ENCODE peak calls at places on chromosomes 13 and 19, in eight cellular contexts. P is tibial nerve, A is heart left ventricle, Q is A549, U is IMR-90, X is thyroid gland, Y is suprapubic skin, N is testis. J is an unnamed sample.

GRCh38 chr13:45393941-45394570 is 24.1 kb downstream of the SLC25A30 start:
- DNase-seq in P (no peak), A (peak; percentile 43), Q (peak; percentile 58), U (peak; percentile 54), X (peak; percentile 65), Y (no peak), N (peak; percentile 48), J (peak; percentile 54)

GRCh38 chr19:18433735-18434398 is 4.1 kb downstream of the ISYNA1 start:
- DNase-seq in P (no peak), A (no peak), Q (no peak), U (no peak), X (peak; percentile 33), Y (no peak), N (no peak), J (no peak)

GRCh38 chr13:111970501-111971155 is 96.3 kb upstream of the SOX1 start:
- DNase-seq in P (no peak), A (no peak), Q (no peak), U (no peak), X (no peak), Y (no peak), N (no peak), J (no peak)

GRCh38 chr19:11421607-11422098 is 2.5 kb upstream of the RGL3 start:
- DNase-seq in P (no peak), A (peak; percentile 38), Q (no peak), U (no peak), X (peak; percentile 32), Y (no peak), N (peak; percentile 61), J (peak; percentile 28)

GRCh38 chr13:110106726-110107125 is 200.2 kb downstream of the COL4A1 start:
- DNase-seq in P (no peak), A (peak; percentile 58), Q (no peak), U (no peak), X (peak; percentile 91), Y (peak; percentile 68), N (peak; percentile 64), J (no peak)

GRCh38 chr19:7637374-7638256 is 705 bp downstream of the STXBP2 start:
- DNase-seq in P (no peak), A (no peak), Q (peak; percentile 25), U (no peak), X (peak; percentile 39), Y (no peak), N (peak; percentile 78), J (peak; percentile 55)

GRCh38 chr19:32287811-32288227 is 57.6 kb upstream of the ZNF507 start:
- DNase-seq in P (peak; percentile 63), A (peak; percentile 64), Q (peak; percentile 44), U (peak; percentile 61), X (peak; percentile 40), Y (peak; percentile 86), N (peak; percentile 85), J (peak; percentile 62)

GRCh38 chr13:110953416-110953815 is 38.5 kb upstream of the ANKRD10 start:
- DNase-seq in P (no peak), A (no peak), Q (no peak), U (no peak), X (no peak), Y (no peak), N (no peak), J (no peak)

GRCh38 chr19:33815410-33816340 is 19.0 kb downstream of the KCTD15 start:
- DNase-seq in P (no peak), A (no peak), Q (no peak), U (peak; percentile 34), X (no peak), Y (peak; percentile 70), N (no peak), J (no peak)

GRCh38 chr13:91135376-91135775 is 212.1 kb upstream of the MIR17HG start:
- DNase-seq in P (no peak), A (no peak), Q (no peak), U (no peak), X (no peak), Y (no peak), N (no peak), J (no peak)
- H3K27ac ChIP-seq in P (no peak overlapping the region), A (no peak overlapping the region), Q (no peak overlapping the region), U (no peak overlapping the region), X (no peak overlapping the region), Y (no peak overlapping the region), N (no peak overlapping the region), J (no peak overlapping the region)

GRCh38 chr19:50380767-50381166 is 3.4 kb upstream of the POLD1 start:
- DNase-seq in P (no peak), A (no peak), Q (no peak), U (no peak), X (peak; percentile 39), Y (no peak), N (no peak), J (no peak)

GRCh38 chr19:50381881-50382729 is 2.0 kb upstream of the POLD1 start:
- DNase-seq in P (no peak), A (no peak), Q (no peak), U (no peak), X (no peak), Y (no peak), N (no peak), J (no peak)

GRCh38 chr19:50383852-50384684 is at the start of gene POLD1:
- DNase-seq in P (peak; percentile 98), A (peak; percentile 97), Q (peak; percentile 99), U (peak; percentile 96), X (peak; percentile 99), Y (peak; percentile 98), N (peak; percentile 99), J (peak; percentile 100)

GRCh38 chr19:50384685-50385535 is 763 bp downstream of the POLD1 start:
- DNase-seq in P (no peak), A (no peak), Q (no peak), U (peak; percentile 16), X (no peak), Y (no peak), N (peak; percentile 36), J (no peak)

DNA sequence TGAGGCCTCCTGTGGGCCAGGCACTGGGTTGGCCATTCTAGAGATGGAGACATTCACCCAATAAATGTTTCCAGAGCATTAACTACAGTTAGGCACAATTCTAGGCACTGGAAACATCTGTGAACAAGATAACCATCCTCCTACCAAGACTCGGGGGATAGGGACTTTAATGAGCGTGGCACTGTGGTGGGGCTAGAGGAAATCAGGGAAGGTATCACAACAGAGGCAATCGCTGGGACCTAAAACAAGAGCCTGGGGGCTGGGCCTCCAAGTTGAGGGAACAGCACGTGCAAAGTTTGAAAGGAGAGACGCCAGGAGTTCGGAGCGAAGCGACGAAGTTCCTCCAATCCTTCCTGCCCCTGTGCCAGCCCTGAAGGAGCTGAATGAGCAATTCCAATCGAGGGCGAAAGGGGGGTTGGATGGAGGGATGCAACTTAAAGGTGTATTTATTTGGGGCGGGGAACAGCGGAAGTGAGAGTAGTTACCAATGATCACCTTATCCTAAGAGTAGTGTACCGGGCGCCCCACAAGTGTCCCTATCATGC is 768 bp upstream of the POLD1 start:
- DNase-seq in P (no peak), A (no peak), Q (no peak), U (no peak), X (no peak), Y (no peak), N (no peak), J (no peak)
- TF ChIP-seq POLR2A in P (no peak), A (no peak), Q (no peak), U (no peak), X (no peak), Y (no peak), N (no peak), J (no peak)

GRCh38 chr13:31945202-31945978 is 86.2 kb upstream of the FRY start:
- DNase-seq in P (peak; percentile 31), A (peak; percentile 60), Q (no peak), U (peak; percentile 81), X (peak; percentile 58), Y (peak; percentile 80), N (peak; percentile 38), J (peak; percentile 84)
- TF ChIP-seq CTCF in P (no peak), A (no peak), Q (no peak), U (no peak), X (no peak), Y (no peak), N (no peak), J (no peak)

DNA sequence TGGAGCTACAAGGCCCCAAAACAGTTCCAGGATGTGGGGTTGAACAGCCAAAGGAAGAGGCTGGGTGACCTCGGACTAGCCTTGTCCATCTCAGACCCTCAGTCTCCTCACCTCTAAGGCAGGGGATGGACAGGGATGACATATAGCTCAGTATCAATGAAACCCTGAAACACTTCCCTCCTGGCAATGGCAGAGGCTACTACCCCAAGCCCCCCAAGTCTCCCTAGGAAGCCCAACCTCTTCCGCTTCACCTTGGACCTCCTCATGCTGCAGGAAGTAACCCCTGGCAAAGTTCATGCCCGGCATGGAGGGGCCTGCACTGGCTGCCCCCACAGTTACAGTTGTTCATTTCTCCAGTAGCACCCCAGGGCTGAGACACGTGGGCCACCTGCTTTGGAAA is 10.6 kb downstream of the CCDC97 start:
- DNase-seq in P (no peak), A (no peak), Q (no peak), U (no peak), X (no peak), Y (no peak), N (no peak), J (no peak)
- H3K27ac ChIP-seq in P (no peak overlapping the region), A (no peak overlapping the region), Q (no peak overlapping the region), U (no peak overlapping the region), X (no peak overlapping the region), Y (no peak overlapping the region), N (no peak overlapping the region), J (no peak overlapping the region)

GRCh38 chr19:49338691-49339363 is 3.6 kb downstream of the CD37 start:
- DNase-seq in P (peak; percentile 29), A (peak; percentile 68), Q (peak; percentile 57), U (no peak), X (peak; percentile 88), Y (peak; percentile 92), N (peak; percentile 80), J (peak; percentile 97)
- TF ChIP-seq POLR2A in P (no peak), A (no peak), Q (no peak), U (no peak), X (no peak), Y (no peak), N (no peak), J (no peak)

GRCh38 chr13:67438465-67438864 is 208.3 kb upstream of the PCDH9 start:
- DNase-seq in P (no peak), A (no peak), Q (no peak), U (no peak), X (no peak), Y (no peak), N (no peak), J (no peak)
- TF ChIP-seq CTCF in P (no peak), A (peak; percentile 24), Q (no peak), U (no peak), X (no peak), Y (no peak), N (no peak), J (no peak)

DNA sequence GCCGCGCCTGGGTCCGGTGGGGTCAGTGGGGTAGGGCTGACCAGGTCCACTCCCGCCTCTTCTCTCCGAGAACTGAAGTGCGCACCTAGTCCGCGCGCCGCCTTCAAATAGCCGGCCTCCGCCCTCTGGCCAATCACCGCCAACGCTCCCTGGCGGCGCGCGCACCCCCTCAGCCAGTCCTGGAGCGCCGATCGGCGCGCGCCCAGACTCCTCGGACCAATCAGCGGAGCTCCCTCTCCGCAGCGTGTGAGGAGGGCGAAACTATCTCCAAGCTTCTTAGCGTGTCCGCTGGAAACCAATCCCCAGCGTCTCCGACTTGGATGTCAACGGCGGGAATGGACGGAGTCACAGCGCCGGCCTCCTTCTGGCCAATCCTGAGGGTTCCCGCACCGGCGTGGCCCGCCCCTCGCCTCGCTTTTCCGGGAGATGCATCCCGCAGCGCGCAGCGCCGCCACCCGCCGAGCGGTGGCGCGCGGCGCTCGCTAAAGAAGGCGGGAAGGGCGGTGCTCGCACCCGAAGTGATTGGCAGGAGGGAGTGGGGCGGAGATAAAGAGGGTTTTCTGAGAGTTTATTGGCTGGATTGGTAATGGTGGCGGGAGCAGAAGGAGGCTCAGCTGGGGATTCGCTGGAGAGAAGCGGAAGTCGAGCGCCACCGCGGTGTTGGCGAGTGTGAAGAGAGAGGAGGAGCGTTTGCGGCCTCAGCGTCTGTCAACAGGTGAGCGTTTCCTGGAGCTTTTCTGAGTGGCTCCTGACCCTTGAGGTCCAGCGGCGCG is at the start of gene ASF1B:
- DNase-seq in P (peak; percentile 97), A (peak; percentile 99), Q (peak; percentile 94), U (peak; percentile 100), X (peak; percentile 99), Y (peak; percentile 99), N (peak; percentile 100), J (peak; percentile 98)
- H3K27ac ChIP-seq in P (peak within 1 kb of the TSS; percentile 94), A (peak within 1 kb of the TSS; percentile 90), Q (peak within 1 kb of the TSS; percentile 75), U (peak within 1 kb of the TSS; percentile 53), X (peak within 1 kb of the TSS; percentile 97), Y (peak within 1 kb of the TSS; percentile 91), N (peak within 1 kb of the TSS; percentile 92), J (peak within 1 kb of the TSS; percentile 92)